ENCODE peak calls at places on chromosomes 6 and 20, in six cellular contexts. I is stimulated activated naive CD4-positive, alpha-beta T cell; X is AG04450; O is CD4-positive, alpha-beta memory T cell; N is activated T-helper 9 cell treated with anti-CD3 and anti-CD28 coated beads, Interleukin-2, amount 50 U/mL, for 16 hours; S is neural crest cell. E is an unnamed sample.
A peak's percentile ranks its signal among the peaks of the same experiment; 100 is the strongest.

GRCh38 chr6:107515955-107516354 is 26.0 kb downstream of the SOBP start:
- DNase-seq in X (no peak), N (no peak), O (no peak), S (no peak), I (no peak), E (no peak)

GRCh38 chr6:31791324-31792089 is 4.0 kb downstream of the VARS1 start:
- DNase-seq in X (no peak), I (peak; percentile 9), N (no peak), O (no peak), S (peak; percentile 74), E (peak; percentile 45)

GRCh38 chr6:41836022-41836659 is 48.6 kb downstream of the TOMM6 start:
- DNase-seq in N (no peak), I (no peak), S (no peak), X (no peak), O (no peak), E (peak; percentile 2)

GRCh38 chr6:103855750-103856149 is 1004.0 kb downstream of the HACE1 start:
- DNase-seq in O (no peak), I (no peak), X (no peak), N (no peak), S (no peak), E (no peak)

GRCh38 chr6:131488780-131489179 is 84.2 kb upstream of the ARG1 start:
- DNase-seq in I (no peak), X (no peak), S (no peak), O (no peak), N (no peak), E (no peak)

GRCh38 chr20:20211274-20211987 is 156.5 kb upstream of the INSM1 start:
- DNase-seq in I (no peak), S (no peak), N (no peak), X (no peak), O (no peak), E (no peak)

GRCh38 chr20:4546342-4546741 is 175.4 kb upstream of the PRND start:
- DNase-seq in I (no peak), X (no peak), O (no peak), S (no peak), N (no peak), E (no peak)

GRCh38 chr6:147530132-147531060 is 21.9 kb downstream of the SAMD5 start:
- DNase-seq in X (no peak), O (no peak), I (no peak), N (no peak), S (no peak), E (peak; percentile 4)

GRCh38 chr6:137676888-137677287 is 182.7 kb upstream of the OLIG3 start:
- DNase-seq in N (no peak), X (no peak), I (no peak), S (no peak), O (no peak), E (no peak)

GRCh38 chr20:11454966-11455799 is 462.5 kb upstream of the BTBD3 start:
- DNase-seq in S (no peak), O (no peak), N (no peak), X (no peak), I (no peak), E (peak; percentile 51)

GRCh38 chr6:33904050-33904827 is 100.4 kb upstream of the MLN start:
- DNase-seq in S (peak; percentile 5), X (no peak), O (peak; percentile 82), I (peak; percentile 77), N (peak; percentile 27), E (peak; percentile 67)

GRCh38 chr6:28474441-28475219 is 31.3 kb upstream of the ZSCAN23 start:
- DNase-seq in N (no peak), I (peak; percentile 19), O (no peak), S (peak; percentile 48), X (peak; percentile 67), E (peak; percentile 69)

GRCh38 chr6:139194740-139195139 is 59.9 kb downstream of the HECA start:
- DNase-seq in S (no peak), O (no peak), N (no peak), X (no peak), I (no peak), E (no peak)

GRCh38 chr6:45791600-45792168 is 224.0 kb downstream of the CLIC5 start:
- DNase-seq in S (no peak), X (peak; percentile 20), N (no peak), I (no peak), O (no peak), E (no peak)

GRCh38 chr6:16264785-16265184 is 26.4 kb downstream of the GMPR start:
- DNase-seq in X (no peak), O (no peak), S (no peak), N (no peak), I (no peak), E (no peak)

GRCh38 chr6:118719351-118720124 is 68.1 kb upstream of the CEP85L start:
- DNase-seq in I (peak; percentile 60), S (no peak), X (no peak), N (no peak), O (no peak), E (no peak)

GRCh38 chr20:62837790-62838458 is 21.1 kb downstream of the COL9A3 start:
- DNase-seq in X (no peak), I (no peak), N (no peak), S (no peak), O (no peak), E (peak; percentile 88)

E was measured in MV-4-11.